ENCODE peak calls at places on chromosomes 16 and 17, in four cellular contexts. A, I, M and E are unnamed samples.

GRCh38 chr17:64385187-64386083 is 5.2 kb downstream of the PECAM1 start:
- DNase-seq in M (no peak), A (peak), I (no peak), E (peak)

GRCh38 chr17:40092581-40092980 is 7.8 kb downstream of the NR1D1 start:
- DNase-seq in A (no peak), M (no peak), I (no peak), E (peak)

GRCh38 chr16:28930652-28931051 is 1.1 kb upstream of the CD19 start:
- DNase-seq in A (no peak), M (no peak), I (peak), E (peak)

GRCh38 chr17:55513885-55514590 is 2.8 kb upstream of the SMIM36 start:
- DNase-seq in M (peak), A (peak), I (peak), E (peak)

GRCh38 chr17:49471089-49471683 is 23.9 kb upstream of the NGFR start:
- DNase-seq in A (no peak), I (no peak), M (peak), E (no peak)

GRCh38 chr16:22762486-22762885 is 51.5 kb upstream of the HS3ST2 start:
- DNase-seq in I (no peak), M (no peak), A (no peak), E (no peak)

GRCh38 chr17:32258383-32259121 is 7.1 kb upstream of the RHBDL3 start:
- DNase-seq in A (no peak), M (no peak), I (no peak), E (no peak)

GRCh38 chr17:78789663-78790181 is 7.6 kb upstream of the CYTH1 start:
- DNase-seq in A (peak), I (no peak), M (peak), E (no peak)

GRCh38 chr17:45828171-45829133 is 16.2 kb upstream of the SPPL2C start:
- DNase-seq in I (no peak), A (no peak), M (peak), E (no peak)

GRCh38 chr16:73065617-73066313 is 17.8 kb upstream of the ZFHX3 start:
- DNase-seq in A (peak), M (no peak), I (no peak), E (peak)

GRCh38 chr17:15436399-15437369 is 30.7 kb downstream of the CDRT4 start:
- DNase-seq in A (no peak), I (peak), M (no peak), E (peak)

GRCh38 chr17:725746-726145 is 6.7 kb upstream of the TLCD3A start:
- DNase-seq in A (no peak), I (no peak), M (no peak), E (no peak)

GRCh38 chr17:7634384-7634783 is 4.4 kb downstream of the SHBG start:
- DNase-seq in I (no peak), A (peak), M (peak), E (peak)

GRCh38 chr17:33977729-33978514 is 277.2 kb upstream of the CCL2 start:
- DNase-seq in A (no peak), M (no peak), I (no peak), E (no peak)

GRCh38 chr17:33292184-33292980 is 713 bp downstream of the ASIC2 start:
- DNase-seq in I (no peak), M (peak), A (peak), E (no peak)

DNA sequence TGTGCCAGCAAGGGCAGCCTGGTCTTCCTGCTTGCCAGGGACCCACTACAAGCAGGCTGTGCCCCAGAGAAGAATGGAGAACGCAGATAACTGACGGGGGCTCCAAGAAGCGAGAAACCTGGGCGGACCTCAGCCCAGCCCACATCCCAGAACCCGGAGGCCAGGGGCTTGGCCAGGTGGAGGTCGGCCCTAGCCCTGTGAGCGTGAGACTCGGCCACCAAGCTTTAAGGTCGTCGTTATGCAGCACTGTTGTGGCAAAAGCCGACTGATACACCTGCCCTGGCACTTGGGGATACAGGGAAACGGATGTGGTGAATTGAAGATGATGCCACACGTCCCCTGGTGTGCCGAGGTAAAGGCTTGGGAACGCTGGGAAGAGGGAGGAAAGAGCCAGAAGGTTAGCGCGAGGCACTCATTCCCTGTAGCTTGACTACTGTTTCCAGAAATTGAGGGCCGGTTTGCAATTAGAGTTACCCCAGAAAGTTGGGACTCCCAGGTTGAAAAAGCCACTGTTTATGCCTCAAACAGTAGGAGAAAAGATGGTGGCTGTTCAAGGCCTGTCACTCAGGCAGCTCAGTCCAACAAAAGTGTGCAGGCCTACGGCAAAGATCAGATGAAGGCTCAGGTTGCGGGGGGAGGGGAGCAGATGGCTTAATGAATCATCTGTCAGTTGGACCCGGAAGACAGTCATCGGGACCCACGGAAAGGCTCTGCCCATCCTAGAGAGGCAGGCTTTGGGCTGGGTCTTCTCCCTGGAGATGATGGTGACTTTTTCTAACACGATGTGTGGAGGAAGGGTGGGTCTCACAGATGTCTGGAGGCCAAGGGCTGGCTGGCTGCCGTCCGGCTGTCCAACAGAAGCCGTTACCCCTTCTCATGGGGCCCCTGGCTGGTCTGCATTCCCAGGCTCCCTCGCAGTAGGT is 45.6 kb upstream of the BAHCC1 start:
- DNase-seq in I (no peak), A (peak), M (no peak), E (no peak)
- H3K4me2 ChIP-seq in I (no peak), A (no peak), M (no peak), E (no peak)

GRCh38 chr17:73546770-73547345 is 97.4 kb downstream of the SDK2 start:
- DNase-seq in M (peak), I (peak), A (no peak), E (peak)
- H3K4me2 ChIP-seq in M (no peak), I (peak), A (no peak), E (no peak)

GRCh38 chr16:87674405-87674804 is 72.1 kb downstream of the JPH3 start:
- DNase-seq in A (no peak), M (no peak), I (no peak), E (no peak)
- H3K4me2 ChIP-seq in A (no peak), M (no peak), I (no peak), E (no peak)

DNA sequence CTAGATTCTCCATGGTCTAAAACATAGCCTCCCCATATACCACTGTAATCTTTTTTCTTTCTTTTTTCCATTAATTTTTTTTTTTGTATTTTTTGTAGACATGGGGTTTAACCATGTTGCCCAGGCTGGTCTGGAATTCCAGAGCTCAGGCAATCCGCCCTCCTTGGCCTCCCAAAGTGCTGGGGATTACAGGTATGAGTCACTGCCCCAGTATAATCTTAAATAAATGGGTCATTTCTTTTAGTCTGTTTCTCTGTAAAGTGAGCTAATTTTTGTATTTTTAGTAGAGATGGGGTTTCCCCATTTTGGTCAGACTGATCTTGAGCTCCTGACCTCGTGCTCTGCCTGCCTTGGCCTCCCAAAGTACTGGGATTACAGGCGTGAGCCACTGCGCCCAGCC is 5.7 kb upstream of the NME1 start:
- DNase-seq in A (peak), M (no peak), I (no peak), E (no peak)
- H3K4me2 ChIP-seq in A (no peak), M (no peak), I (no peak), E (no peak)

DNA sequence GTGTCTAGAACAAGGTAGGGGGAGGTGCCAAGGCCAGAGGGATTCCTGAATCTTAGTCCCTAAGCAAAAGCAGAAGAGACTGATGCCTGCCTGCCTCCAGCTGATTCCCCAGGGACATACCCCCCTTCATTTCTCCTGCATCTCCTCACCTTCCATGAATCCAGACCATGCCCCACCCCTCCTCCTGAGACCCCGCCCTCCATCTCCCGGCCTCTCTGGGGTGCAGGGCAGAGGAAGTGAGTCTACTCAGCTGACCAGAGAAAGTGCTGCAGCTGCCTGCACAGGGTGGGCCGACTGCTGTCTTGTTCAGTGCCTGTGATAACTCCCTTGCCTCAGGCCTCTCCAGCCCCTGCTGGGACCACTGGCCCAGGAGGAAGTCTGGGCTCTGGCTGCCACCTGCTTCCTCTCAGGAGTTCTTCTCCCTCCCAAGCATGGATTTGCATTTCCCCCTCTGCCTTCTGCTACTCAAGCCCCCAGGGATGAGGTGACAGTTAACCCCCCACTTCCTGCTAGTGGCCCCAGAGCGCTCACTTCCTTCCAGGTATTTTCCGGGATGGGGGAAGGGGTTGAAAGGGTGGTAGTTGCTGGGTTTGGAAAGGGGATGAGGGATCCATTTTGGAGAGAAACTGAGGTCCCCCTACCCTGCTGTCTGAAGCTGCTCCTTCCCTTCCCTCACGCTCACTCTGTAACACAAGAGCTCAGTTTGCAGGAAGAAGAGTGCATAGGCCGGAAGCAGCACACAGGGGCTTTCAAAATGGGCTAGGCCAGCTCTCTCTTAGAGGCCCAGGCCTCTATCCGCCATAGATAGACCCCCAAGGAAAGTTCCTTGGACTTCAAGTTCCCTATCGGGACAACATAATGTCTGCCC is 10.5 kb upstream of the TSPOAP1 start:
- DNase-seq in M (peak), I (peak), A (peak), E (peak)
- H3K4me2 ChIP-seq in M (no peak), I (peak), A (peak), E (peak)

GRCh38 chr16:2091722-2092620 is 43.7 kb downstream of the PKD1 start:
- DNase-seq in A (no peak), I (no peak), M (peak), E (no peak)
- H3K4me2 ChIP-seq in A (no peak), I (no peak), M (no peak), E (no peak)

DNA sequence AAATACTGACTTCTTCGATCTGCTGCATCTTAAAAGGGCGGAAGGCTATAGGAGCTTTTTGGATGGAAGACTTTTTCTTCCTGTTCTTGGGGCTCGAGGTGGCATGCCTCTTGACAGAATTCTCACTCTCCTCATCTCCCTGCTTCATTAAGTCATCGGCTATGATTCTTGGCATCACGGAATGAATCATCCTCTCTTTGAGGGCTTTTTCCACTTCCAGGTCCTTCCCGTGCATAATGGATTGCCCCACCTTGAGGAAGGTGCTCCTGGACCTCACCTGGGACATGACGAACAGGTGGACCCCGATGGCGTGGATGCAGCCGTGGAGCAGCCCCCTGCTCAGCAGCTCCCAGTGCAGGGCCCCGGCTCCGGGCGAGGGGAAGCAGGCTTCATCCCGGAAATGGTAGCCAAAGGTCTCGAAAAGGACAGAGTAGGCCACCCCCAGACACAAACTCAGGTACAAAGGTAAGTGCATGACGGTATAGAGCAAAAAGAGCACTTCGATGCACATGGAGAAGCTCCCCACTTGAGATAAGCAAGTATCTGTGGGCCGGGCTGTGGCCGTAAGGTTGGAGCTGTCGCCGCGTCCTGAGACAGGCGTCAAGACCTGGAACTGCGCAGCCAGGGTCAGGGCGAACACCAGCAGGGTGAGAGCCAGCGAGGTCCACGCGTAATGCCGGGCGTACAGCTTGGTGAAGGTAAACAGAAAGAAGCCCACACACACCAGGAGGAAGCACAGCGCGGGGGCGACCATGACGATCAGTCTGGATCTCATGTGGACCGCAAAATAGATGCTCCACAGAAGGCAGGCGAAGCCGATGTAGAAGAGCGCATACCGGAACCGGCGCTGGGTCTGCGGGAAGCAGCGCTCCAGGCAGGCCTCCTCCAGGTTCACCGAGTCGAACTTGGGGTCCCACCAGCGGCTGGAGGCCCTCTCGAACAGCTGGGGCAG is 1.7 kb downstream of the ADCY9 start:
- DNase-seq in M (no peak), I (no peak), A (no peak), E (peak)
- H3K4me2 ChIP-seq in M (peak), I (no peak), A (peak), E (peak)